ENCODE peak calls at places on chromosomes 2 and 18, in eight cellular contexts. C is COR-L47; K is ecto neural progenitor cell; B is stimulated activated CD8-positive, alpha-beta memory T cell treated with anti-CD3 and anti-CD28 coated beads, Interleukin-7, amount 100 ng/mL, for 4 hours; G is NCI-H1092; O is NB4; P is H1; T is retina. Z is an unnamed sample.
A peak's percentile ranks its signal among the peaks of the same experiment; 100 is the strongest.

GRCh38 chr2:46471-47345 is at the start of gene FAM110C:
- DNase-seq in C (no peak), K (peak; percentile 76), B (peak; percentile 51), G (no peak), O (no peak), P (peak; percentile 83), T (peak; percentile 64), Z (no peak)

GRCh38 chr18:37671119-37671518 is 105.5 kb upstream of the CELF4 start:
- DNase-seq in C (no peak), K (peak; percentile 14), B (no peak), G (no peak), O (no peak), P (no peak), T (no peak), Z (no peak)

GRCh38 chr2:14257801-14258507 is 374.6 kb upstream of the LRATD1 start:
- DNase-seq in C (no peak), K (no peak), B (no peak), G (no peak), O (no peak), P (no peak), T (no peak), Z (no peak)

GRCh38 chr2:227821043-227821942 is 7.7 kb downstream of the CCL20 start:
- DNase-seq in C (no peak), K (no peak), B (no peak), G (no peak), O (no peak), P (no peak), T (no peak), Z (no peak)

GRCh38 chr18:10205136-10205535 is 249.3 kb upstream of the APCDD1 start:
- DNase-seq in C (no peak), K (no peak), B (no peak), G (no peak), O (no peak), P (no peak), T (no peak), Z (no peak)

GRCh38 chr2:165208094-165208493 is 4.2 kb upstream of the SCN3A start:
- DNase-seq in C (no peak), K (no peak), B (no peak), G (no peak), O (no peak), P (no peak), T (no peak), Z (no peak)

GRCh38 chr2:71605781-71606241 is 152.4 kb downstream of the DYSF start:
- DNase-seq in C (peak; percentile 74), K (peak; percentile 38), B (no peak), G (no peak), O (no peak), P (no peak), T (peak; percentile 9), Z (no peak)

GRCh38 chr2:74290466-74291216 is 52.6 kb downstream of the SLC4A5 start:
- DNase-seq in C (peak; percentile 25), K (peak; percentile 29), B (no peak), G (no peak), O (no peak), P (no peak), T (no peak), Z (no peak)

GRCh38 chr2:100197643-100198153 is 55.3 kb upstream of the AFF3 start:
- DNase-seq in C (no peak), K (peak; percentile 75), B (no peak), G (no peak), O (no peak), P (peak; percentile 69), T (peak; percentile 86), Z (no peak)

GRCh38 chr2:224931956-224932355 is 110.3 kb downstream of the DOCK10 start:
- DNase-seq in C (no peak), K (no peak), B (no peak), G (no peak), O (no peak), P (no peak), T (no peak), Z (no peak)

GRCh38 chr2:53475320-53475719 is 292.3 kb upstream of the CHAC2 start:
- DNase-seq in C (no peak), K (no peak), B (no peak), G (no peak), O (no peak), P (no peak), T (no peak), Z (no peak)

GRCh38 chr2:120552800-120553471 is 182.7 kb upstream of the GLI2 start:
- DNase-seq in C (no peak), K (peak; percentile 88), B (no peak), G (no peak), O (peak; percentile 53), P (peak; percentile 91), T (peak; percentile 72), Z (peak; percentile 56)

GRCh38 chr2:223048519-223048918 is 3.5 kb upstream of the KCNE4 start:
- DNase-seq in C (no peak), K (no peak), B (no peak), G (no peak), O (no peak), P (no peak), T (no peak), Z (no peak)

GRCh38 chr2:192029089-192029488 is 165.6 kb downstream of the TMEFF2 start:
- DNase-seq in C (no peak), K (no peak), B (no peak), G (no peak), O (peak; percentile 47), P (peak; percentile 58), T (no peak), Z (no peak)

GRCh38 chr2:32357545-32358482 is 991 bp downstream of the BIRC6 start:
- DNase-seq in C (peak; percentile 32), K (peak; percentile 74), B (peak; percentile 7), G (no peak), O (peak; percentile 66), P (peak; percentile 71), T (peak; percentile 85), Z (no peak)

GRCh38 chr18:55694291-55694690 is 106.3 kb upstream of the TCF4 start:
- DNase-seq in C (no peak), K (no peak), B (no peak), G (no peak), O (peak; percentile 8), P (no peak), T (no peak), Z (no peak)

GRCh38 chr2:57479994-57480393 is 566.6 kb upstream of the VRK2 start:
- DNase-seq in C (no peak), K (no peak), B (no peak), G (no peak), O (no peak), P (no peak), T (no peak), Z (no peak)

Z was measured in NCI-H748 treated with DMSO at 0.1 percent for 48 hours.